ENCODE peak calls at places on chromosomes 16 and 17, in five cellular contexts. F is mammary epithelial cell, U is sigmoid colon, I is prostate gland, Y is psoas muscle. N is an unnamed sample.

GRCh38 chr16:47727131-47727530 is 266.0 kb downstream of the PHKB start:
- DNase-seq in F (no peak), U (no peak), I (no peak), Y (no peak), N (no peak)

GRCh38 chr16:79082955-79083354 is 517.6 kb downstream of the MAF start:
- DNase-seq in F (no peak), U (no peak), I (no peak), Y (no peak), N (no peak)

GRCh38 chr16:68267612-68268405 is 3.5 kb downstream of the SLC7A6 start:
- DNase-seq in F (no peak), U (no peak), I (no peak), Y (no peak), N (no peak)

GRCh38 chr17:18070861-18071340 is 16.8 kb upstream of the DRG2 start:
- DNase-seq in F (peak), U (no peak), I (no peak), Y (no peak), N (no peak)

GRCh38 chr16:309476-309875 is 26.5 kb downstream of the PDIA2 start:
- DNase-seq in F (no peak), U (no peak), I (no peak), Y (no peak), N (no peak)

GRCh38 chr17:17156107-17156506 is 50.0 kb downstream of the PLD6 start:
- DNase-seq in F (peak), U (no peak), I (peak), Y (no peak), N (peak)

GRCh38 chr16:1564325-1564724 is 30.9 kb downstream of the TMEM204 start:
- DNase-seq in F (no peak), U (no peak), I (no peak), Y (no peak), N (no peak)

GRCh38 chr17:81878294-81878693 is 7.2 kb upstream of the ARHGDIA start:
- DNase-seq in F (no peak), U (no peak), I (no peak), Y (no peak), N (no peak)

GRCh38 chr17:43810823-43811222 is 22.1 kb downstream of the MPP3 start:
- DNase-seq in F (no peak), U (no peak), I (no peak), Y (no peak), N (no peak)

GRCh38 chr17:38572665-38573365 is 32.9 kb downstream of the SRCIN1 start:
- DNase-seq in F (no peak), U (no peak), I (no peak), Y (no peak), N (no peak)

GRCh38 chr17:45794840-45795239 is 10.7 kb downstream of the CRHR1 start:
- DNase-seq in F (no peak), U (no peak), I (no peak), Y (no peak), N (no peak)

GRCh38 chr17:19306160-19307111 is 56.1 kb downstream of the B9D1 start:
- DNase-seq in F (no peak), U (peak), I (no peak), Y (no peak), N (no peak)

GRCh38 chr17:18005496-18005895 is 32.8 kb downstream of the DRC3 start:
- DNase-seq in F (peak), U (no peak), I (no peak), Y (no peak), N (no peak)

GRCh38 chr17:3914319-3914685 is 2.0 kb downstream of the P2RX1 start:
- DNase-seq in F (no peak), U (no peak), I (no peak), Y (no peak), N (no peak)

GRCh38 chr16:79437764-79438728 is 162.5 kb downstream of the MAF start:
- DNase-seq in F (no peak), U (no peak), I (no peak), Y (peak), N (no peak)

DNA sequence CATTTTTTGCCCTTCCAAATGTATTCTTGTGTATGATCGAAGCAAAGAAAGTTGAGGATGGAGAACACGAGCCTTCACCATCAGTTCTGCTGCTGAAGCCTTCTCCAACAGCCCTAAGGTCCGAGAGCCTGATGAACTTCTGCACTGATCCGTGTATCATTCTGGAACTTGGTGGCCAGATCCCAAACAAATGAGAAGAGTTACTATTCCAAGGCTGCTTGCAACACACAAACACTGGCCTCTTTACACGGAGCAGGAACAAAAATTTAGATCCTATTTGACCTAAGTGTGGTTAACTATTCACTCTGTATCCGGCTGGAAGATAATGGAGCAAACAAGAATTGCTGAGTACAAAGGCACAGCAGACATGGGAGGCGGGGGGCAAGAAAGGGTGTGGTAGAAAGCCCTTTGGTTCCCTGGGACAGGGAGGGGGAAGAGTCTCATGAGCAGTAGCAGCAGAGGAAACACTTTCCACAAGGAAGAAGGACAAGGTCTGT is 282.9 kb downstream of the SOX9 start:
- DNase-seq in F (no peak), U (no peak), I (no peak), Y (no peak), N (no peak)
- H3K27ac ChIP-seq in F (no peak), U (no peak), I (no peak), Y (no peak), N (no peak)

GRCh38 chr17:77395609-77396008 is 254.8 kb downstream of the SEC14L1 start:
- DNase-seq in F (no peak), U (no peak), I (no peak), Y (no peak), N (no peak)

GRCh38 chr17:77398274-77398673 is 257.5 kb downstream of the SEC14L1 start:
- DNase-seq in F (no peak), U (no peak), I (no peak), Y (no peak), N (no peak)

GRCh38 chr17:77393867-77394539 is 253.2 kb downstream of the SEC14L1 start:
- DNase-seq in F (no peak), U (no peak), I (no peak), Y (no peak), N (no peak)

GRCh38 chr17:77394540-77395295 is 253.9 kb downstream of the SEC14L1 start:
- DNase-seq in F (peak), U (no peak), I (peak), Y (no peak), N (no peak)

GRCh38 chr17:77396610-77397009 is 255.8 kb downstream of the SEC14L1 start:
- DNase-seq in F (no peak), U (no peak), I (no peak), Y (no peak), N (no peak)
- TF ChIP-seq CTCF in F (no peak), U (no peak), I (no peak), Y (no peak), N (no peak)

GRCh38 chr17:1769826-1770477 is 8.1 kb downstream of the SERPINF1 start:
- DNase-seq in F (peak), U (no peak), I (peak), Y (no peak), N (peak)
- H3K27ac ChIP-seq in F (peak), U (no peak), I (peak), Y (peak), N (peak)

GRCh38 chr16:30142672-30143346 is 19.8 kb upstream of the MAPK3 start:
- DNase-seq in F (no peak), U (no peak), I (no peak), Y (no peak), N (no peak)
- TF ChIP-seq CTCF in F (peak), U (no peak), I (no peak), Y (no peak), N (no peak)

DNA sequence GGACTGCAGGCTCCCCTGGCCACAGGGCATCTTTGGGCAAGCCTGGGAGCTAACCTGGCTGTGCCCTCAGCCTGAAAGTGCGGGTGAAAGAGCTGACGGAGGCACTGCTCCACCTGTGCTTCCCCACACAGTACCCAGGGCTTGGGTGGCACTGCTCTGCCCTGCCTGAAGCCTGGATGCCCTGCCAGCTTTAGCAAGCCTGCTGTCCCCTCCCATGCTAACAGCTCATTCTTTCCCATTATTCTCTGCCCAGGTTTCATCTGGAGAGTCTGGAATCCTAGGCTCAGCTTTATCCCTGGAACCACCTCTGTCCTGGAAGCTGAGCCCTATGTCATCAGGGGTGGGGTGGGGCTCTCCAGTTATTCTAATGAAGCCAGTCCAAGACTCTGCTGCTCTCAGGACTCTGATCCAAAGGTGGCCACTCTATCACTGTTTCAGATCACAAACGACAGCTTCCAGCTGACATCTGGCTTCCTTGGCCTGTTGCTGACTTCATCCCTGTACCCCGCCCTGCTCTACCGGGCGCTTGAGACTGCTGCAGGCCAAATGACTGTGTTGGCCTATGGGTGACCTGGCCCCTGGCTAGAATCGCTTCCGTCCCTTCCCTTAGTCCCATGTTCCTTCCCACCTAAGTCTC is 29.3 kb downstream of the HIC1 start:
- DNase-seq in F (peak), U (peak), I (no peak), Y (peak), N (peak)
- H3K27ac ChIP-seq in F (peak), U (peak), I (peak), Y (peak), N (peak)

GRCh38 chr17:51652529-51652928 is 392.2 kb downstream of the UTP18 start:
- DNase-seq in F (no peak), U (no peak), I (no peak), Y (no peak), N (no peak)

GRCh38 chr17:51657224-51657623 is 396.9 kb downstream of the UTP18 start:
- DNase-seq in F (no peak), U (no peak), I (no peak), Y (no peak), N (no peak)

GRCh38 chr17:51651513-51652298 is 391.4 kb downstream of the UTP18 start:
- DNase-seq in F (no peak), U (no peak), I (no peak), Y (peak), N (no peak)

GRCh38 chr17:51650772-51651171 is 390.4 kb downstream of the UTP18 start:
- DNase-seq in F (no peak), U (no peak), I (no peak), Y (no peak), N (no peak)

DNA sequence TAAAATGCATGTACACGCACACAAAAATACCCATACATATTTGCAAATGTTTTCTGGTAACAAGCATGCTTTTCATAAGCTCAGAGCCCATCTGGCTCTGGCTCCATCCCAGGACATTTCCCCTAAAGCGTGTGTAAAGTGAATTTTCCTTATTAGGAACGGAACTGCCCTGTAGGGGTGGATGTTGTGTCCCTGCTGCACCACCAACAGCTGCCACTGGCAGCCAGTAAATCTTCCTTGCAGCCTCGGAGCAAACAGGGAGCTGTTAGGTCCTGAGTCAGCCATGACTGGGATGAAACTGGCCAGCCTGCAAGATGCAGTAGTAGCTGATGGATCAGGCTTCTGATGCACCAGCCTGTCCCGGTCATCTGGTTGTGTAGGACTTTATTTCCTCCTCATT is 393.6 kb downstream of the UTP18 start:
- DNase-seq in F (no peak), U (no peak), I (no peak), Y (no peak), N (no peak)
- TF ChIP-seq CTCF in F (peak), U (no peak), I (no peak), Y (no peak), N (no peak)

GRCh38 chr17:42000399-42001076 is 16.7 kb downstream of the DNAJC7 start:
- DNase-seq in F (no peak), U (no peak), I (no peak), Y (no peak), N (no peak)
- H3K27ac ChIP-seq in F (no peak), U (no peak), I (no peak), Y (peak), N (no peak)

GRCh38 chr17:73064084-73064938 is 28.2 kb downstream of the SLC39A11 start:
- DNase-seq in F (no peak), U (no peak), I (no peak), Y (peak), N (no peak)
- TF ChIP-seq CTCF in F (no peak), U (no peak), I (no peak), Y (no peak), N (no peak)

GRCh38 chr17:1774390-1775176 is 12.7 kb downstream of the SERPINF1 start:
- DNase-seq in F (no peak), U (no peak), I (no peak), Y (no peak), N (no peak)
- H3K27ac ChIP-seq in F (no peak), U (no peak), I (peak), Y (peak), N (peak)

GRCh38 chr17:9824094-9824493 is 1.6 kb upstream of the GLP2R start:
- DNase-seq in F (no peak), U (no peak), I (no peak), Y (no peak), N (peak)
- TF ChIP-seq CTCF in F (peak), U (no peak), I (no peak), Y (no peak), N (no peak)

N was measured in RWPE1.